ENCODE peak calls at places on chromosomes 7 and 10, in eight cellular contexts. One of them, this sample, is unnamed.

GRCh38 chr10:2890093-2890492 is 177.3 kb upstream of the PFKP start:
- DNase-seq in GM23338: no peak
- DNase-seq in right cardiac atrium: no peak
- DNase-seq in effector memory CD4-positive, alpha-beta T cell: no peak
- DNase-seq in DMS53: no peak
- DNase-seq in AG04450: no peak
- DNase-seq in KBM-7: no peak
- DNase-seq in C1 segment of cervical spinal cord: no peak
- DNase-seq in this sample: no peak

GRCh38 chr7:138889982-138890381 is 91.2 kb downstream of the KIAA1549 start:
- DNase-seq in effector memory CD4-positive, alpha-beta T cell: no peak
- DNase-seq in DMS53: no peak
- DNase-seq in KBM-7: no peak
- DNase-seq in C1 segment of cervical spinal cord: no peak
- DNase-seq in right cardiac atrium: no peak
- DNase-seq in AG04450: no peak
- DNase-seq in GM23338: no peak
- DNase-seq in this sample: no peak

GRCh38 chr10:59817806-59818205 is 64.6 kb upstream of the MRLN start:
- DNase-seq in DMS53: no peak
- DNase-seq in GM23338: no peak
- DNase-seq in right cardiac atrium: peak
- DNase-seq in KBM-7: no peak
- DNase-seq in AG04450: no peak
- DNase-seq in C1 segment of cervical spinal cord: no peak
- DNase-seq in effector memory CD4-positive, alpha-beta T cell: no peak
- DNase-seq in this sample: no peak

GRCh38 chr10:82089327-82089726 is 214.3 kb downstream of the NRG3 start:
- DNase-seq in GM23338: peak
- DNase-seq in AG04450: no peak
- DNase-seq in C1 segment of cervical spinal cord: no peak
- DNase-seq in right cardiac atrium: no peak
- DNase-seq in DMS53: peak
- DNase-seq in KBM-7: no peak
- DNase-seq in effector memory CD4-positive, alpha-beta T cell: no peak
- DNase-seq in this sample: no peak

GRCh38 chr10:72107325-72108003 is 19.1 kb upstream of the SPOCK2 start:
- DNase-seq in GM23338: no peak
- DNase-seq in DMS53: no peak
- DNase-seq in effector memory CD4-positive, alpha-beta T cell: no peak
- DNase-seq in C1 segment of cervical spinal cord: no peak
- DNase-seq in right cardiac atrium: no peak
- DNase-seq in KBM-7: no peak
- DNase-seq in AG04450: no peak
- DNase-seq in this sample: no peak

GRCh38 chr10:21978191-21978862 is 25.2 kb downstream of the DNAJC1 start:
- DNase-seq in DMS53: peak
- DNase-seq in GM23338: peak
- DNase-seq in right cardiac atrium: no peak
- DNase-seq in KBM-7: no peak
- DNase-seq in AG04450: no peak
- DNase-seq in C1 segment of cervical spinal cord: no peak
- DNase-seq in effector memory CD4-positive, alpha-beta T cell: no peak
- DNase-seq in this sample: no peak

GRCh38 chr10:103896225-103896624 is 21.8 kb downstream of the STN1 start:
- DNase-seq in KBM-7: no peak
- DNase-seq in DMS53: peak
- DNase-seq in right cardiac atrium: no peak
- DNase-seq in effector memory CD4-positive, alpha-beta T cell: no peak
- DNase-seq in C1 segment of cervical spinal cord: no peak
- DNase-seq in GM23338: no peak
- DNase-seq in AG04450: no peak
- DNase-seq in this sample: no peak

GRCh38 chr7:134327896-134328295 is 11.2 kb upstream of the SLC35B4 start:
- DNase-seq in right cardiac atrium: no peak
- DNase-seq in AG04450: no peak
- DNase-seq in KBM-7: peak
- DNase-seq in DMS53: peak
- DNase-seq in C1 segment of cervical spinal cord: no peak
- DNase-seq in effector memory CD4-positive, alpha-beta T cell: no peak
- DNase-seq in GM23338: peak
- DNase-seq in this sample: peak

GRCh38 chr10:117663750-117664149 is 121.2 kb downstream of the EMX2 start:
- DNase-seq in AG04450: no peak
- DNase-seq in effector memory CD4-positive, alpha-beta T cell: no peak
- DNase-seq in GM23338: no peak
- DNase-seq in KBM-7: no peak
- DNase-seq in C1 segment of cervical spinal cord: no peak
- DNase-seq in DMS53: peak
- DNase-seq in right cardiac atrium: no peak
- DNase-seq in this sample: no peak

GRCh38 chr7:78197447-78197846 is 398.9 kb downstream of the PHTF2 start:
- DNase-seq in GM23338: no peak
- DNase-seq in AG04450: no peak
- DNase-seq in C1 segment of cervical spinal cord: no peak
- DNase-seq in effector memory CD4-positive, alpha-beta T cell: no peak
- DNase-seq in KBM-7: no peak
- DNase-seq in right cardiac atrium: no peak
- DNase-seq in DMS53: no peak
- DNase-seq in this sample: no peak

GRCh38 chr10:121159670-121160069 is 308.5 kb downstream of the WDR11 start:
- DNase-seq in AG04450: no peak
- DNase-seq in right cardiac atrium: no peak
- DNase-seq in effector memory CD4-positive, alpha-beta T cell: no peak
- DNase-seq in KBM-7: no peak
- DNase-seq in C1 segment of cervical spinal cord: no peak
- DNase-seq in GM23338: no peak
- DNase-seq in DMS53: no peak
- DNase-seq in this sample: no peak

GRCh38 chr10:43760514-43760913 is 111.8 kb upstream of the ZNF32 start:
- DNase-seq in C1 segment of cervical spinal cord: no peak
- DNase-seq in AG04450: no peak
- DNase-seq in right cardiac atrium: no peak
- DNase-seq in effector memory CD4-positive, alpha-beta T cell: no peak
- DNase-seq in DMS53: no peak
- DNase-seq in GM23338: no peak
- DNase-seq in KBM-7: no peak
- DNase-seq in this sample: no peak

GRCh38 chr7:32890553-32891045 is 961 bp downstream of the KBTBD2 start:
- DNase-seq in C1 segment of cervical spinal cord: no peak
- DNase-seq in effector memory CD4-positive, alpha-beta T cell: no peak
- DNase-seq in AG04450: no peak
- DNase-seq in right cardiac atrium: no peak
- DNase-seq in KBM-7: peak
- DNase-seq in GM23338: peak
- DNase-seq in DMS53: peak
- DNase-seq in this sample: peak

GRCh38 chr7:112550468-112551060 is 69.8 kb downstream of the LSMEM1 start:
- DNase-seq in C1 segment of cervical spinal cord: no peak
- DNase-seq in effector memory CD4-positive, alpha-beta T cell: no peak
- DNase-seq in AG04450: peak
- DNase-seq in GM23338: peak
- DNase-seq in KBM-7: peak
- DNase-seq in right cardiac atrium: no peak
- DNase-seq in DMS53: peak
- DNase-seq in this sample: no peak

GRCh38 chr10:83545901-83546391 is 593.4 kb upstream of the GHITM start:
- DNase-seq in right cardiac atrium: peak
- DNase-seq in AG04450: no peak
- DNase-seq in GM23338: no peak
- DNase-seq in DMS53: peak
- DNase-seq in effector memory CD4-positive, alpha-beta T cell: no peak
- DNase-seq in C1 segment of cervical spinal cord: no peak
- DNase-seq in KBM-7: no peak
- DNase-seq in this sample: no peak

GRCh38 chr10:101136007-101136707 is 5.1 kb downstream of the TLX1 start:
- DNase-seq in AG04450: no peak
- DNase-seq in GM23338: no peak
- DNase-seq in C1 segment of cervical spinal cord: no peak
- DNase-seq in KBM-7: peak
- DNase-seq in DMS53: peak
- DNase-seq in effector memory CD4-positive, alpha-beta T cell: no peak
- DNase-seq in right cardiac atrium: no peak
- DNase-seq in this sample: no peak

GRCh38 chr10:13613519-13613918 is 26.8 kb downstream of the PRPF18 start:
- DNase-seq in GM23338: peak
- DNase-seq in KBM-7: peak
- DNase-seq in DMS53: peak
- DNase-seq in C1 segment of cervical spinal cord: no peak
- DNase-seq in effector memory CD4-positive, alpha-beta T cell: no peak
- DNase-seq in right cardiac atrium: no peak
- DNase-seq in AG04450: no peak
- DNase-seq in this sample: no peak

GRCh38 chr10:49109669-49110335 is 5.5 kb downstream of the VSTM4 start:
- DNase-seq in KBM-7: no peak
- DNase-seq in GM23338: no peak
- DNase-seq in C1 segment of cervical spinal cord: no peak
- DNase-seq in AG04450: peak
- DNase-seq in DMS53: peak
- DNase-seq in effector memory CD4-positive, alpha-beta T cell: no peak
- DNase-seq in right cardiac atrium: peak
- DNase-seq in this sample: no peak

GRCh38 chr10:35640951-35641429 is 1.1 kb downstream of the FZD8 start:
- DNase-seq in GM23338: peak
- DNase-seq in AG04450: peak
- DNase-seq in right cardiac atrium: peak
- DNase-seq in effector memory CD4-positive, alpha-beta T cell: no peak
- DNase-seq in KBM-7: peak
- DNase-seq in C1 segment of cervical spinal cord: no peak
- DNase-seq in DMS53: peak
- DNase-seq in this sample: peak

GRCh38 chr10:33252794-33253203 is 81.7 kb downstream of the NRP1 start:
- DNase-seq in right cardiac atrium: no peak
- DNase-seq in C1 segment of cervical spinal cord: no peak
- DNase-seq in KBM-7: no peak
- DNase-seq in AG04450: peak
- DNase-seq in GM23338: no peak
- DNase-seq in effector memory CD4-positive, alpha-beta T cell: no peak
- DNase-seq in DMS53: peak
- DNase-seq in this sample: no peak

GRCh38 chr7:23268746-23269145 is 22.2 kb downstream of the GPNMB start:
- DNase-seq in DMS53: peak
- DNase-seq in C1 segment of cervical spinal cord: no peak
- DNase-seq in KBM-7: no peak
- DNase-seq in AG04450: no peak
- DNase-seq in effector memory CD4-positive, alpha-beta T cell: no peak
- DNase-seq in right cardiac atrium: no peak
- DNase-seq in GM23338: no peak
- DNase-seq in this sample: no peak

GRCh38 chr7:22364023-22364422 is 7.1 kb upstream of the RAPGEF5 start:
- DNase-seq in AG04450: no peak
- DNase-seq in KBM-7: no peak
- DNase-seq in DMS53: no peak
- DNase-seq in GM23338: no peak
- DNase-seq in C1 segment of cervical spinal cord: no peak
- DNase-seq in right cardiac atrium: no peak
- DNase-seq in effector memory CD4-positive, alpha-beta T cell: no peak
- DNase-seq in this sample: no peak

GRCh38 chr7:84412161-84412969 is 217.8 kb upstream of the SEMA3A start:
- DNase-seq in right cardiac atrium: no peak
- DNase-seq in GM23338: no peak
- DNase-seq in DMS53: peak
- DNase-seq in KBM-7: no peak
- DNase-seq in C1 segment of cervical spinal cord: no peak
- DNase-seq in effector memory CD4-positive, alpha-beta T cell: no peak
- DNase-seq in AG04450: peak
- DNase-seq in this sample: no peak

GRCh38 chr10:82850166-82850565 is 975.2 kb downstream of the NRG3 start:
- DNase-seq in right cardiac atrium: no peak
- DNase-seq in AG04450: no peak
- DNase-seq in DMS53: no peak
- DNase-seq in C1 segment of cervical spinal cord: no peak
- DNase-seq in GM23338: no peak
- DNase-seq in KBM-7: no peak
- DNase-seq in effector memory CD4-positive, alpha-beta T cell: no peak
- DNase-seq in this sample: no peak

GRCh38 chr10:21993360-21994001 is 10.0 kb downstream of the DNAJC1 start:
- DNase-seq in GM23338: peak
- DNase-seq in DMS53: peak
- DNase-seq in KBM-7: peak
- DNase-seq in right cardiac atrium: no peak
- DNase-seq in effector memory CD4-positive, alpha-beta T cell: no peak
- DNase-seq in C1 segment of cervical spinal cord: no peak
- DNase-seq in AG04450: no peak
- DNase-seq in this sample: no peak

GRCh38 chr10:11515596-11516418 is 95.6 kb downstream of the USP6NL start:
- DNase-seq in DMS53: peak
- DNase-seq in C1 segment of cervical spinal cord: no peak
- DNase-seq in KBM-7: peak
- DNase-seq in GM23338: peak
- DNase-seq in effector memory CD4-positive, alpha-beta T cell: no peak
- DNase-seq in right cardiac atrium: no peak
- DNase-seq in AG04450: peak
- DNase-seq in this sample: peak

GRCh38 chr10:96720422-96721206 is at the start of gene PIK3AP1:
- DNase-seq in effector memory CD4-positive, alpha-beta T cell: no peak
- DNase-seq in KBM-7: peak
- DNase-seq in AG04450: no peak
- DNase-seq in DMS53: peak
- DNase-seq in GM23338: peak
- DNase-seq in right cardiac atrium: peak
- DNase-seq in C1 segment of cervical spinal cord: peak
- DNase-seq in this sample: peak

GRCh38 chr10:107814865-107815487 is 650.5 kb upstream of the SORCS1 start:
- DNase-seq in DMS53: peak
- DNase-seq in KBM-7: peak
- DNase-seq in C1 segment of cervical spinal cord: no peak
- DNase-seq in right cardiac atrium: peak
- DNase-seq in GM23338: peak
- DNase-seq in AG04450: no peak
- DNase-seq in effector memory CD4-positive, alpha-beta T cell: no peak
- DNase-seq in this sample: no peak

GRCh38 chr7:157436763-157437480 is 100.1 kb downstream of the DNAJB6 start:
- DNase-seq in KBM-7: no peak
- DNase-seq in C1 segment of cervical spinal cord: no peak
- DNase-seq in effector memory CD4-positive, alpha-beta T cell: no peak
- DNase-seq in right cardiac atrium: no peak
- DNase-seq in AG04450: no peak
- DNase-seq in DMS53: no peak
- DNase-seq in GM23338: no peak
- DNase-seq in this sample: no peak

GRCh38 chr10:111439034-111439842 is 362.4 kb downstream of the ADRA2A start:
- DNase-seq in DMS53: no peak
- DNase-seq in right cardiac atrium: no peak
- DNase-seq in AG04450: no peak
- DNase-seq in C1 segment of cervical spinal cord: no peak
- DNase-seq in effector memory CD4-positive, alpha-beta T cell: no peak
- DNase-seq in KBM-7: no peak
- DNase-seq in GM23338: no peak
- DNase-seq in this sample: no peak

GRCh38 chr7:1523208-1523607 is 7.3 kb upstream of the MAFK start:
- DNase-seq in KBM-7: no peak
- DNase-seq in right cardiac atrium: peak
- DNase-seq in GM23338: peak
- DNase-seq in AG04450: no peak
- DNase-seq in effector memory CD4-positive, alpha-beta T cell: no peak
- DNase-seq in DMS53: no peak
- DNase-seq in C1 segment of cervical spinal cord: no peak
- DNase-seq in this sample: no peak

GRCh38 chr7:152735443-152736004 is 24.0 kb upstream of the ACTR3B start:
- DNase-seq in effector memory CD4-positive, alpha-beta T cell: no peak
- DNase-seq in C1 segment of cervical spinal cord: no peak
- DNase-seq in GM23338: no peak
- DNase-seq in DMS53: peak
- DNase-seq in right cardiac atrium: no peak
- DNase-seq in AG04450: no peak
- DNase-seq in KBM-7: no peak
- DNase-seq in this sample: no peak

GRCh38 chr7:157758468-157759245 is 421.9 kb downstream of the DNAJB6 start:
- DNase-seq in AG04450: no peak
- DNase-seq in C1 segment of cervical spinal cord: no peak
- DNase-seq in DMS53: no peak
- DNase-seq in GM23338: no peak
- DNase-seq in right cardiac atrium: peak
- DNase-seq in effector memory CD4-positive, alpha-beta T cell: no peak
- DNase-seq in KBM-7: no peak
- DNase-seq in this sample: no peak